ENCODE peak calls at places on chromosomes 2 and 18, in seven cellular contexts. D is pancreas, P is breast epithelium, Y is thoracic aorta, G is heart left ventricle, E is Peyer's patch, U is lower lobe of right lung. N is an unnamed sample. For H3K9me3, the result is how much of the 10 kb centered on the place peaks cover.

GRCh38 chr2:239939736-239940483 is 85.2 kb downstream of the NDUFA10 start:
- DNase-seq in Y (no peak), E (peak), D (peak), U (peak), P (no peak), G (peak), N (peak)

GRCh38 chr2:66537001-66537400 is 102.1 kb downstream of the MEIS1 start:
- DNase-seq in G (peak), U (no peak), P (no peak), E (no peak), Y (no peak), D (no peak), N (no peak)

GRCh38 chr18:26710460-26711096 is 154.9 kb downstream of the AQP4 start:
- DNase-seq in G (no peak), Y (no peak), D (no peak), P (no peak), U (no peak), E (no peak), N (no peak)

GRCh38 chr2:209348453-209348852 is 75.4 kb upstream of the MAP2 start:
- DNase-seq in G (no peak), Y (no peak), D (no peak), E (no peak), P (no peak), U (no peak), N (no peak)

GRCh38 chr2:226760412-226761194 is 39.0 kb downstream of the IRS1 start:
- DNase-seq in G (no peak), Y (no peak), E (no peak), U (no peak), P (no peak), D (no peak), N (no peak)

GRCh38 chr2:72367530-72368225 is 220.0 kb upstream of the CYP26B1 start:
- DNase-seq in P (peak), U (peak), E (no peak), Y (peak), G (peak), D (peak), N (peak)

GRCh38 chr2:78646965-78647364 is 378.5 kb upstream of the REG3G start:
- DNase-seq in Y (no peak), G (no peak), E (no peak), P (no peak), U (no peak), D (no peak), N (no peak)

GRCh38 chr2:16129716-16130540 is 189.6 kb downstream of the MYCN start:
- DNase-seq in P (no peak), E (no peak), U (no peak), Y (no peak), G (no peak), D (no peak), N (no peak)

GRCh38 chr18:50373531-50373930 is 1.3 kb upstream of the SKA1 start:
- DNase-seq in E (no peak), U (no peak), Y (no peak), G (no peak), D (peak), P (no peak), N (no peak)

GRCh38 chr18:21191596-21192307 is 50.3 kb upstream of the GREB1L start:
- DNase-seq in G (peak), Y (no peak), U (peak), E (peak), P (no peak), D (no peak), N (no peak)

GRCh38 chr2:9712263-9712662 is 81.5 kb upstream of the YWHAQ start:
- DNase-seq in G (peak), U (no peak), Y (no peak), D (no peak), P (no peak), E (no peak), N (no peak)

GRCh38 chr18:77173274-77174030 is 40.9 kb upstream of the MBP start:
- DNase-seq in P (no peak), E (no peak), Y (no peak), U (no peak), G (no peak), D (no peak), N (no peak)

GRCh38 chr18:48002933-48003365 is 72.5 kb upstream of the SMAD2 start:
- DNase-seq in E (peak), D (peak), P (peak), Y (peak), U (peak), G (peak), N (peak)

GRCh38 chr2:147649963-147650362 is 194.9 kb upstream of the ACVR2A start:
- DNase-seq in E (no peak), P (no peak), Y (no peak), D (no peak), G (no peak), U (no peak), N (no peak)

GRCh38 chr2:237922641-237923361 is 44.0 kb upstream of the UBE2F start:
- DNase-seq in Y (no peak), E (peak), G (no peak), D (peak), U (no peak), P (no peak), N (peak)

GRCh38 chr2:97714084-97714949 is 941 bp downstream of the ZAP70 start:
- DNase-seq in P (no peak), E (no peak), U (no peak), Y (no peak), G (no peak), D (no peak), N (no peak)

GRCh38 chr2:11354363-11355154 is 10.1 kb upstream of the ROCK2 start:
- DNase-seq in E (no peak), Y (no peak), P (no peak), D (no peak), G (no peak), U (no peak), N (no peak)

GRCh38 chr2:157735532-157735931 is 106.9 kb upstream of the ACVR1C start:
- DNase-seq in G (no peak), P (no peak), Y (no peak), D (no peak), U (no peak), E (no peak), N (no peak)

DNA sequence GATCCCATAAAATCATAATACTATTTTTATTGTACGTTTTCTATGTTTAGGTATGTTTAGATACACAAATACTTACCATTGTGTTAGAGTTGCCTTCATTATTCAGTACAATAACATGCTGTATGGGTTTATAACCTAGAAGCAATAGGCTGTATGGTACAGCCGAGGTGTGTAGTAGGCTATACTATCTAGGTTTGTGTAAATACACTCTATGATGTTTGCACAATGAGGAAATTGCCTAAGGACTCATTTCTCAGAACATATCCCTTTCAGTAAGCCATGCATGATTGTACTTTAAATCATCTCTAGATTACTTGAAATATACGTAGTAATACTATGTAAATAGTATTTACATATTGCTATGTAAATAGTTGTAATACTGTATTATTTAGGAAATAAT is 156.7 kb downstream of the CDCA7 start:
- DNase-seq in G (no peak), P (no peak), D (no peak), Y (no peak), U (no peak), E (no peak), N (no peak)
- TF ChIP-seq CTCF in G (no peak), P (no peak), D (no peak), Y (no peak), U (no peak), E (no peak), N (no peak)

GRCh38 chr2:20555954-20556353 is 94.9 kb downstream of the HS1BP3 start:
- DNase-seq in Y (no peak), U (no peak), P (no peak), G (no peak), D (no peak), E (no peak), N (no peak)
- H3K9me3 ChIP-seq in Y (under half), U (under half), P (under half), G (under half), D (under half), E (under half), N (under half)

DNA sequence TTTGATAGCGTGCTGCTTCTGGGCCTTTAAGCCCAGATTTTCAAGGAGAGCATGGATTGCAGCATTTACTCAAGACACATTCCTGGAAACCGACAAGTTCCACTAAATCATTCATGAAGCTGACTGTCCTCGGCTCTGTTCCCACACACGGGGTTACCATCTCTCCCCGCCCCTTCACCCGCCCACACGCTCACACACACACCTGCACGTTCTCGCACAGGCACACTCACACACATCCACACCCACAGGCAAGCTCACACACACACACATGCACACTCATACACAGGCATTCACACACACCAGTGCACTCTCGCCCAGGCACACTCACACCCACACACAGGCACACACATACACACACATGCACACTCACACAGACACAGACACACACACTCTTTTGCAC is 150.0 kb upstream of the AGAP1 start:
- DNase-seq in E (no peak), G (no peak), Y (no peak), D (no peak), P (no peak), U (no peak), N (no peak)
- H3K4me3 ChIP-seq in E (no peak), G (no peak), Y (no peak), D (no peak), P (no peak), U (no peak), N (no peak)

GRCh38 chr2:34365937-34366336 is 766.8 kb upstream of the FAM98A start:
- DNase-seq in P (no peak), D (peak), G (no peak), U (no peak), Y (no peak), E (no peak), N (no peak)
- TF ChIP-seq CTCF in P (no peak), D (no peak), G (no peak), U (no peak), Y (no peak), E (no peak), N (no peak)

DNA sequence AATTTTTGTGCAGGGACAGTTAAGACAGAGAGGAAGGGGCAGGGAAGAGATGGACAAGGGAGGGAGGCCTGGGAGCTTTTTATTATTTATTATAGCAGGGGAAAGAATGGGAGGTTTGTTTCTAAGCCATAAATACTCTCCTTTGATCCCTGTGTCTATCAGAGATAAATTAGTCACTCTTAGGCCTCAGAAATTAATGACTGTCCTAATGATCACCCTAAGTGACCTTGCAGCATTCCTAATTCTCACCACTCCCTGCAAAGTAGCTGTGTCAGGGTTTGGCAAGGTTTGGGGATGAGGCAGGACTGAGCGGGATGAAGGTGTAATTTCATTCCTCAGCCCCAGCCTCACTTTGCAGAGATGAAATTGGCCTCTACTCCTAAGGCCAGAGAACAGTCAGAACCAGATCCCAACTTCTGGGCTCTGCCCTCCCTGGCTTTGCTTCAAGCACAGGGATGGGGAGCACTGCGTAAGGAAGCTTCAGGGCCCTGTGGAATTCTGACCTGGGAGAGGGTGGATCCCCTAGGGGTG is 95.0 kb downstream of the TMEM17 start:
- DNase-seq in G (no peak), E (no peak), Y (no peak), D (no peak), P (peak), U (no peak), N (no peak)
- H3K9me3 ChIP-seq in G (under half), E (under half), Y (under half), D (under half), P (under half), U (under half), N (under half)

GRCh38 chr2:201855356-201855755 is 49.0 kb downstream of the CDK15 start:
- DNase-seq in E (no peak), U (no peak), P (no peak), D (no peak), G (no peak), Y (no peak), N (no peak)
- H3K4me3 ChIP-seq in E (no peak), U (no peak), P (no peak), D (no peak), G (no peak), Y (no peak), N (no peak)

DNA sequence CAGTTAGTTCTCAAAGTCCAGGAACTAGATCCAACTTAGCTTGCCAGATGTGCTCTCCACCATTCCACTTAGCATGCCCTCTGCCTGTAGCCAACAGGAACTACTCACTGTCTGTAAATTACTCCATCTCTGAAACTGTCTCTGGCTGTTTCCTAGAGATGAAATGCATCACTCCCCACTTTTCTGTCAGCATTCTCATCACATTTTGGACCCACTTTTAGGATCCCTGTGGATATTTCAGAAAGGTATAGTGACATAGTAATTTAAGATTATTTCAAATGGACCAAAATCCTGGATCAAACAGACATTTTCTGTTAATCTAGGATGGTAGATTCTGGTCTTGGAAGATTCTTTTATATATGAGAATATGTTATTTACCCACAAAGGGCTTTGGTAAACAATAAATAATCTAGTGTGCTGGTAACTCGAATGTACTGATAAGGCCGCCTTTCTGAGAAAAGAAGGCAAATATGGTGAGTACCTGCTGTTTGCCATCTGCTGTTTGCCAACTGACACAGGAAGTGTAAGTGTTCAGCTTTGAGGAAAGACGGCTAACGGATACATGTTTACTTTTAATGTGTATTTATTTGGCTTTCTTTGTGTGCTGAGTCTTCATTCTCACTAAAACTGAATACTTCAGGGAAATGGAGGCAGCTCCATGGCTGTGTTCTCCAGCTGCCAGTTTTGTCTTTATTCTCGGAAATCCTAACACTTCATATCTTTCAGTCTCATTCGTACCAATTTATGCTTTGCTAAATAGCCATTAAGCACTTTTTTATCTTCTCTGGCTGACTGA is 79.5 kb downstream of the EVA1A start:
- DNase-seq in U (no peak), D (no peak), G (no peak), P (no peak), Y (no peak), E (no peak), N (no peak)
- TF ChIP-seq CTCF in U (no peak), D (no peak), G (no peak), P (no peak), Y (no peak), E (no peak), N (peak)

DNA sequence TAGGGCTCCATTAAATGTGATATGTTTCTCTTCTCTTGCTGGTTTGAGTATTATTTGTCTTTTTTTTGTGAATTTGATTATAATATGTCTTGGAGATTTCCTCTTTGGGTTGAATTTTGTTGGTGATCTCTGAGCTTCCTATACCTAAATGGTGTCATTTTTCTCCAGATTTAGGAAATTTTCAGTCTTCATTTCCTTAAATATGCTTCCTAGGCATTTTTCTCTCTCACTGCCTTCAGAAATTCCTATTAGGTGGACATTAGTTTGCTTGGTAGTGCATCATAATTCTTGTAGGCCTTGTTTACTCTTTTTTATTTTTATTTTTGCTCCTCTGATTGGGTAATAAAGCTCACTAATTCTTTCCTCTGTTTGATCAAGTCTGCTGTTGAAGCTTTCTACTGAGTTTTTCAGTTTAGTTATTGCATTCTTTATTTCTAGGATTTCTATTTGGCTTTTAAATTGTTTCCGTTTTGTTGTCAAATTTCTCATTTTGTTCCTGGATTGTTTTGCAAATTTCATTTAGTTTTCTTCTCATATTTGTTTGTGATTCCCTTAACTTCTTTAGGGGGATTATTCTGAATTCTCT is 36.6 kb upstream of the CRACDL start:
- DNase-seq in D (no peak), E (no peak), G (no peak), Y (no peak), U (no peak), P (no peak), N (no peak)
- H3K9me3 ChIP-seq in D (under half), E (under half), G (under half), Y (under half), U (under half), P (under half), N (under half)

DNA sequence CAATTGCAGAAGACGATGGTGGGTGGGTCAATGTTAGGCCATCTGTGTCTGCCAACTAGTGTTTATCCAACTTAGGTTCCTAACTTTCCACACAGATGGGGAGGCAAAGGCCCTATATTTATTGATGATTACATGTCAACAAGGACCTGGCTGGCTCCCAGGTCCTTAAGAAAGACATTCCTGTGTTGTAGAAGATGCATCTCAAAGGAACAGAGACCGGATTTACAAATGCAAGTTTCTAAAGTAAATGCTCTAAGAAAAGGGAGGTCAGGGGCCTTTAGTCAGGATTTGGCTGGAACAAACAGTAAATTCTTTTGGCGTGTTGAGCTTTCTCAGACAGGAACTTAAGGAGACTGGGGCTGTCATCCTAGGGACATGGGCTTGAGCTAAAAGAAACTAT is 175.0 kb downstream of the SH3BP4 start:
- DNase-seq in Y (no peak), G (no peak), D (no peak), U (no peak), E (no peak), P (no peak), N (no peak)
- H3K4me3 ChIP-seq in Y (no peak), G (no peak), D (no peak), U (no peak), E (no peak), P (no peak), N (no peak)

N was measured in RWPE2.